ENCODE peak calls at places on chromosomes 11 and 22, in six cellular contexts. R is fibroblast of mammary gland; P is Daoy; E is pancreas; N is CD4-positive, CD25-positive, alpha-beta regulatory T cell; I is GM12865. U is an unnamed sample.

GRCh38 chr11:64611961-64612646 is 21.1 kb downstream of the SLC22A12 start:
- DNase-seq in P (no peak), N (no peak), E (no peak), R (no peak), I (no peak), U (no peak)

GRCh38 chr11:107623183-107623582 is 32.2 kb downstream of the ELMOD1 start:
- DNase-seq in P (no peak), E (no peak), N (no peak), R (peak; percentile 14), I (no peak), U (no peak)

GRCh38 chr11:65644837-65645236 is 6.9 kb downstream of the SIPA1 start:
- DNase-seq in I (no peak), P (no peak), E (no peak), R (no peak), N (no peak), U (no peak)

GRCh38 chr11:39149214-39149613 is 2310.2 kb downstream of the LRRC4C start:
- DNase-seq in P (peak; percentile 12), I (no peak), N (no peak), E (peak; percentile 14), R (no peak), U (no peak)

GRCh38 chr11:125337836-125338235 is 158.2 kb downstream of the FEZ1 start:
- DNase-seq in N (no peak), R (peak; percentile 14), E (no peak), P (no peak), I (no peak), U (no peak)

GRCh38 chr11:105000797-105001196 is 22.2 kb downstream of the CASP5 start:
- DNase-seq in N (peak; percentile 43), I (peak; percentile 57), P (peak; percentile 17), E (peak; percentile 15), R (peak; percentile 14), U (peak; percentile 26)

GRCh38 chr11:71946144-71946571 is 17.3 kb downstream of the RNF121 start:
- DNase-seq in R (peak; percentile 24), N (no peak), P (peak; percentile 85), E (no peak), I (peak; percentile 23), U (no peak)

GRCh38 chr11:111631666-111632039 is 29.4 kb downstream of the SIK2 start:
- DNase-seq in N (no peak), R (peak; percentile 89), I (peak; percentile 26), E (no peak), P (peak; percentile 75), U (no peak)

GRCh38 chr11:58888579-58888978 is 44.1 kb upstream of the GLYATL2 start:
- DNase-seq in E (no peak), I (no peak), R (no peak), N (no peak), P (no peak), U (no peak)

GRCh38 chr22:50139843-50140415 is 30.6 kb upstream of the PANX2 start:
- DNase-seq in E (no peak), I (peak; percentile 44), P (no peak), R (no peak), N (no peak), U (no peak)

GRCh38 chr22:26287382-26288228 is 118.3 kb downstream of the SEZ6L start:
- DNase-seq in R (no peak), P (no peak), I (no peak), N (no peak), E (no peak), U (no peak)

GRCh38 chr22:41417622-41418390 is 28.8 kb downstream of the TOB2 start:
- DNase-seq in E (peak; percentile 99), P (no peak), N (no peak), I (no peak), R (no peak), U (no peak)

GRCh38 chr22:36022162-36022561 is 6.5 kb downstream of the RBFOX2 start:
- DNase-seq in P (no peak), E (no peak), R (peak; percentile 68), N (no peak), I (no peak), U (no peak)

GRCh38 chr11:69368119-69368880 is 74.3 kb downstream of the MYEOV start:
- DNase-seq in R (no peak), P (no peak), N (no peak), E (peak; percentile 2), I (no peak), U (no peak)

GRCh38 chr11:36373040-36374010 is 77.2 kb downstream of the PRR5L start:
- DNase-seq in E (no peak), N (no peak), R (peak; percentile 80), I (no peak), P (no peak), U (no peak)

GRCh38 chr11:94513091-94513490 is 830 bp downstream of the C11orf97 start:
- DNase-seq in P (peak; percentile 30), N (no peak), R (no peak), E (no peak), I (no peak), U (no peak)

GRCh38 chr22:40855104-40855959 is 1.1 kb downstream of the ST13 start:
- DNase-seq in E (no peak), P (peak; percentile 8), N (no peak), I (peak; percentile 3), R (peak; percentile 63), U (no peak)

GRCh38 chr11:111748035-111748804 is 18.0 kb downstream of the PPP2R1B start:
- DNase-seq in E (no peak), N (no peak), I (no peak), P (no peak), R (no peak), U (no peak)

GRCh38 chr11:73308003-73308962 is at the start of gene ARHGEF17:
- DNase-seq in P (peak; percentile 84), R (peak; percentile 70), N (no peak), E (peak; percentile 65), I (peak; percentile 78), U (peak; percentile 43)

GRCh38 chr22:20418211-20418788 is 19.3 kb downstream of the SCARF2 start:
- DNase-seq in P (peak; percentile 88), R (peak; percentile 79), N (peak; percentile 73), I (peak; percentile 80), E (peak; percentile 78), U (peak; percentile 56)

U was measured in effector CD8-positive, alpha-beta T cell.